ENCODE peak calls at places on chromosome 2, in four cellular contexts. E is CD8-positive, alpha-beta T cell; A is A549; U is Peyer's patch. S is an unnamed sample. For H3K4me1, the result is how much of the 10 kb centered on the place peaks cover.

GRCh38 chr2:160561551-160562280 is 68.1 kb upstream of the RBMS1 start:
- DNase-seq in A (no peak), U (no peak), E (no peak), S (no peak)

GRCh38 chr2:191318729-191319078 is 73.5 kb downstream of the MYO1B start:
- DNase-seq in A (peak), U (peak), E (no peak), S (no peak)

GRCh38 chr2:146438246-146438645 is 1406.6 kb upstream of the ACVR2A start:
- DNase-seq in A (no peak), U (no peak), E (no peak), S (no peak)

GRCh38 chr2:192546566-192546965 is 351.8 kb upstream of the TMEFF2 start:
- DNase-seq in E (no peak), U (no peak), A (no peak), S (no peak)

GRCh38 chr2:235952714-235953113 is 215.5 kb downstream of the GBX2 start:
- DNase-seq in U (no peak), E (no peak), A (no peak), S (no peak)

GRCh38 chr2:19119326-19120001 is 239.0 kb downstream of the OSR1 start:
- DNase-seq in U (no peak), E (no peak), A (no peak), S (no peak)

GRCh38 chr2:230908595-230909191 is 16.3 kb downstream of the GPR55 start:
- DNase-seq in A (peak), U (no peak), E (no peak), S (no peak)

GRCh38 chr2:44155577-44156446 is 12.9 kb upstream of the PPM1B start:
- DNase-seq in A (no peak), U (no peak), E (no peak), S (no peak)

GRCh38 chr2:158965731-158966130 is 2.7 kb upstream of the TANC1 start:
- DNase-seq in U (no peak), A (no peak), E (no peak), S (no peak)

GRCh38 chr2:167294775-167295140 is 406.5 kb downstream of the XIRP2 start:
- DNase-seq in A (no peak), E (no peak), U (no peak), S (no peak)

GRCh38 chr2:85212846-85213245 is 79.7 kb downstream of the TCF7L1 start:
- DNase-seq in A (no peak), E (no peak), U (no peak), S (no peak)

GRCh38 chr2:232611559-232612218 is 21.7 kb upstream of the EFHD1 start:
- DNase-seq in E (peak), U (peak), A (peak), S (peak)

GRCh38 chr2:71778514-71779305 is 325.3 kb downstream of the DYSF start:
- DNase-seq in U (no peak), E (no peak), A (no peak), S (no peak)

GRCh38 chr2:138718405-138718804 is 61.8 kb downstream of the NXPH2 start:
- DNase-seq in E (no peak), U (no peak), A (no peak), S (no peak)

GRCh38 chr2:172885996-172886395 is 150.4 kb downstream of the RAPGEF4 start:
- DNase-seq in E (no peak), U (no peak), A (no peak), S (no peak)

GRCh38 chr2:233814063-233814435 is 35.9 kb downstream of the MROH2A start:
- DNase-seq in E (no peak), A (peak), U (no peak), S (peak)

GRCh38 chr2:16400127-16400623 is 265.5 kb downstream of the CYRIA start:
- DNase-seq in U (no peak), A (no peak), E (no peak), S (no peak)

GRCh38 chr2:100806550-100806949 is 13.4 kb upstream of the NPAS2 start:
- DNase-seq in A (no peak), E (no peak), U (no peak), S (no peak)
- H3K27ac ChIP-seq in A (no peak), E (no peak), U (no peak), S (no peak)

DNA sequence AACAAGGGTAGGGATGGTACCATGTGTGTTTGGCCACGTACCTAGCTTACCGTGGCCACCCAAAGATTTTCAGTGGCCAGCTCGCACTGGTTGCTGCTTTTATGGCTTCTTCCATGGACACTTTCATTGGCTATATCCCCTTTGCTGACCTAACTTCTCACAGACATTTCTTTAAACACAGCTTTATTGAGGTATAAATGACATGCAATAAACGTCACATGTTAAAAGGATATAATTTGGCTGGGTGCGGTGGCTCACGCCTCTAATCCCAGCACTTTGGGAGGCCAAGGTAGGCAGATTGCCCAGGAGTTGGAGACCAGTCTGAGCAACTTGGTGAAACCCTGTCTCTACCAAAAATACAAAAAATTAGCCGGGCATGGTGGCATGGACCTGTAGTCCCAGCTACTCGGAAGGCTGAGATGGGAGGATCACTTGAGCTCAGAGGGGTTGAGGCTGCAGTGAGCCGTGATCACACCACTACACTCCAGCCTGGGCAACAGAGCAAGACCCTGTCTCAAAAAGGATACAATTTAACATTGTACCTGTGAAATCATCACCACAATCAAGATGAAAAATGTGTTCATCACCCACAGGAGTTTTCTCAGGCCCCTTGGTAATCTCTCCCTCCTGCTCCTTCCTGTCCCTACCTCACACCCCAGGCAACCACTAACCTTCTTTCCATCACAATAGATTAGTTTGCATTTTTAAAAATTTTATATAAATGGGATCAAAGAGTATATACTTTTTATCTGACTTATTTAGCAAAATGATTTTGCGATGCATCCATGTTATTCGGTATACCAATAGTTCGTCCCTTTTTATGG is 127.8 kb upstream of the PPP1CB start:
- DNase-seq in E (no peak), U (no peak), A (no peak), S (no peak)
- H3K4me1 ChIP-seq in E (half or more), U (under half), A (under half), S (half or more)

GRCh38 chr2:120261387-120262006 is 8.8 kb downstream of the RALB start:
- DNase-seq in A (no peak), U (no peak), E (no peak), S (no peak)
- H3K27ac ChIP-seq in A (no peak), U (no peak), E (no peak), S (no peak)

GRCh38 chr2:147487286-147487979 is 357.4 kb upstream of the ACVR2A start:
- DNase-seq in E (no peak), A (no peak), U (no peak), S (no peak)
- H3K4me1 ChIP-seq in E (under half), A (under half), U (under half), S (under half)

DNA sequence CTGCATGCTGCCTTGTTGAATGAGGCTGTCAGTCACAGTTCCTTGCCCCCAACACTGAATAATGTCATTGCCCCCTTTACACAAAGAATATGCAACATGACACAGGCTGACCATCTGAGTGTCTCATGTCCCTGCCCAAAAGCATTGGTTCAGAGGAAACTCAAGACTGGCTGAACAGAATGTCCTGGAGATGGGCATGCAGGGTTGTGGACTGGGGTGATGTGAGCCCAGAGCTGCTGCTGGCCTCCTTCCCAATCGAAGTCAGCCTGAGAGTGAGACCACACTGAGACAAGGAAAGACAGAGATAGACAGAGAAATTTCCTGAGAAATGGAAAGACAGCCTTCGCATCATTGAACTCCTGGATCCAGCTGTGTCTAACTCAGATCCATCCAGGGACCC is 110.1 kb downstream of the PID1 start:
- DNase-seq in U (no peak), E (no peak), A (no peak), S (no peak)
- H3K27ac ChIP-seq in U (no peak), E (no peak), A (no peak), S (no peak)